ENCODE peak calls at places on chromosomes 4 and X, in nine cellular contexts. O is fibroblast of lung; X is stimulated activated CD8-positive, alpha-beta memory T cell treated with anti-CD3 and anti-CD28 coated beads, Interleukin-7, amount 100 ng/mL, for 48 hours; U is cerebellum; Z is GM12891; J is transverse colon; P is T follicular helper cell; V is substantia nigra; H is GM10248. M is an unnamed sample.

GRCh38 chr4:5705672-5706310 is 2.6 kb downstream of the EVC2 start:
- DNase-seq in U (no peak), P (no peak), J (no peak), H (no peak), O (no peak), Z (no peak), X (no peak), V (no peak), M (no peak)

GRCh38 chr4:1725521-1725920 is 4.2 kb downstream of the TACC3 start:
- DNase-seq in H (no peak), V (no peak), Z (no peak), X (no peak), U (no peak), J (no peak), P (no peak), O (no peak), M (no peak)

GRCh38 chr4:83561381-83561780 is 25.5 kb downstream of the GPAT3 start:
- DNase-seq in X (no peak), Z (no peak), O (peak; percentile 71), P (no peak), U (no peak), H (no peak), V (no peak), J (peak; percentile 13), M (peak; percentile 53)

GRCh38 chr4:47837582-47838294 is at the start of gene CORIN:
- DNase-seq in J (peak; percentile 27), H (peak; percentile 28), O (no peak), X (no peak), V (no peak), Z (peak; percentile 14), U (no peak), P (no peak), M (no peak)

GRCh38 chr4:143713556-143714289 is 13.2 kb upstream of the FREM3 start:
- DNase-seq in V (no peak), P (no peak), U (no peak), H (no peak), O (no peak), X (no peak), J (no peak), Z (no peak), M (no peak)

GRCh38 chr4:1591107-1591506 is 93.0 kb downstream of the FAM53A start:
- DNase-seq in Z (no peak), O (no peak), X (no peak), J (no peak), U (no peak), P (no peak), V (no peak), H (no peak), M (no peak)

GRCh38 chr4:54217642-54218486 is 11.2 kb upstream of the PDGFRA start:
- DNase-seq in V (no peak), J (peak; percentile 69), U (peak; percentile 67), P (no peak), X (no peak), H (peak; percentile 76), O (peak; percentile 70), Z (peak; percentile 55), M (peak; percentile 91)

GRCh38 chr4:7348946-7349900 is 85.5 kb downstream of the PSAPL1 start:
- DNase-seq in J (no peak), H (no peak), O (no peak), Z (no peak), V (no peak), P (no peak), X (no peak), U (peak; percentile 86), M (no peak)

GRCh38 chrX:21932277-21932996 is 8.1 kb upstream of the SMS start:
- DNase-seq in H (no peak), X (no peak), U (no peak), P (no peak), O (peak; percentile 94), V (no peak), Z (no peak), J (no peak), M (peak; percentile 83)

GRCh38 chrX:70979136-70979762 is 48.4 kb upstream of the SLC7A3 start:
- DNase-seq in J (no peak), H (peak; percentile 9), O (peak; percentile 55), U (no peak), X (no peak), Z (no peak), V (no peak), P (no peak), M (peak; percentile 42)

M was measured in astrocyte of the hippocampus.